ENCODE peak calls at places on chromosomes 16 and 17, in four cellular contexts. V, G, I and M are unnamed samples.

GRCh38 chr17:956905-957304 is 22.7 kb downstream of the NXN start:
- DNase-seq in V (no peak), G (no peak), I (no peak), M (no peak)

GRCh38 chr16:16083421-16084156 is 134.2 kb downstream of the ABCC1 start:
- DNase-seq in V (no peak), G (no peak), I (no peak), M (peak; percentile 40)

GRCh38 chr16:81279375-81279774 is 35.4 kb upstream of the GAN start:
- DNase-seq in V (no peak), G (no peak), I (no peak), M (no peak)

GRCh38 chr16:56865394-56866062 is 521 bp downstream of the SLC12A3 start:
- DNase-seq in V (no peak), G (no peak), I (no peak), M (no peak)

GRCh38 chr17:144936-145670 is 7.7 kb downstream of the SCGB1C2 start:
- DNase-seq in V (peak; percentile 40), G (no peak), I (no peak), M (no peak)

GRCh38 chr17:81867123-81867951 is 3.8 kb downstream of the ARHGDIA start:
- DNase-seq in V (no peak), G (no peak), I (peak; percentile 30), M (peak; percentile 38)

GRCh38 chr16:84874983-84875382 is 55.2 kb downstream of the CRISPLD2 start:
- DNase-seq in V (no peak), G (no peak), I (no peak), M (no peak)

GRCh38 chr17:80114758-80115157 is 13.4 kb downstream of the GAA start:
- DNase-seq in V (peak; percentile 55), G (no peak), I (no peak), M (no peak)

GRCh38 chr17:38598536-38598935 is 7.2 kb downstream of the SRCIN1 start:
- DNase-seq in V (no peak), G (peak; percentile 53), I (peak; percentile 74), M (peak; percentile 88)

GRCh38 chr17:81685108-81685507 is 1.3 kb downstream of the HGS start:
- DNase-seq in V (no peak), G (no peak), I (no peak), M (no peak)

GRCh38 chr17:39926588-39927100 is 757 bp downstream of the ORMDL3 start:
- DNase-seq in V (no peak), G (peak; percentile 56), I (peak; percentile 38), M (peak; percentile 40)

GRCh38 chr17:9200197-9200662 is 178.9 kb downstream of the NTN1 start:
- DNase-seq in V (no peak), G (no peak), I (no peak), M (no peak)

GRCh38 chr17:10713336-10713735 is 15.9 kb downstream of the ADPRM start:
- DNase-seq in V (no peak), G (no peak), I (no peak), M (no peak)

GRCh38 chr16:81401035-81401950 is 43.3 kb upstream of the CMIP start:
- DNase-seq in V (peak; percentile 79), G (no peak), I (peak; percentile 31), M (no peak)

GRCh38 chr16:5032748-5033167 is 977 bp downstream of the NAGPA start:
- DNase-seq in V (no peak), G (no peak), I (peak; percentile 35), M (no peak)

GRCh38 chr17:59335685-59336084 is 4.2 kb downstream of the YPEL2 start:
- DNase-seq in V (no peak), G (no peak), I (no peak), M (no peak)

GRCh38 chr16:81077077-81077940 is at the start of gene C16orf46:
- DNase-seq in V (peak; percentile 99), G (peak; percentile 98), I (peak; percentile 99), M (peak; percentile 85)

GRCh38 chr16:1691276-1691675 is 13.2 kb downstream of the JPT2 start:
- DNase-seq in V (no peak), G (no peak), I (no peak), M (no peak)

GRCh38 chr17:57517216-57517518 is 227.9 kb downstream of the CCDC182 start:
- DNase-seq in V (no peak), G (no peak), I (no peak), M (no peak)

GRCh38 chr17:72943826-72944689 is 148.4 kb downstream of the SLC39A11 start:
- DNase-seq in V (no peak), G (no peak), I (no peak), M (no peak)

GRCh38 chr17:49442051-49442450 is 27.4 kb upstream of the PHB1 start:
- DNase-seq in V (peak; percentile 43), G (no peak), I (no peak), M (no peak)

GRCh38 chr16:7085776-7086175 is 246.9 kb upstream of the RBFOX1 start:
- DNase-seq in V (no peak), G (no peak), I (no peak), M (no peak)

GRCh38 chr16:87490091-87490798 is 2.6 kb downstream of the ZCCHC14 start:
- DNase-seq in V (no peak), G (peak; percentile 10), I (no peak), M (peak; percentile 29)

GRCh38 chr16:87486282-87486681 is 6.5 kb downstream of the ZCCHC14 start:
- DNase-seq in V (no peak), G (no peak), I (no peak), M (no peak)

GRCh38 chr16:87492241-87492635 is 586 bp downstream of the ZCCHC14 start:
- DNase-seq in V (no peak), G (no peak), I (no peak), M (no peak)

GRCh38 chr16:87487361-87487924 is 5.4 kb downstream of the ZCCHC14 start:
- DNase-seq in V (no peak), G (peak; percentile 84), I (peak; percentile 90), M (peak; percentile 75)

DNA sequence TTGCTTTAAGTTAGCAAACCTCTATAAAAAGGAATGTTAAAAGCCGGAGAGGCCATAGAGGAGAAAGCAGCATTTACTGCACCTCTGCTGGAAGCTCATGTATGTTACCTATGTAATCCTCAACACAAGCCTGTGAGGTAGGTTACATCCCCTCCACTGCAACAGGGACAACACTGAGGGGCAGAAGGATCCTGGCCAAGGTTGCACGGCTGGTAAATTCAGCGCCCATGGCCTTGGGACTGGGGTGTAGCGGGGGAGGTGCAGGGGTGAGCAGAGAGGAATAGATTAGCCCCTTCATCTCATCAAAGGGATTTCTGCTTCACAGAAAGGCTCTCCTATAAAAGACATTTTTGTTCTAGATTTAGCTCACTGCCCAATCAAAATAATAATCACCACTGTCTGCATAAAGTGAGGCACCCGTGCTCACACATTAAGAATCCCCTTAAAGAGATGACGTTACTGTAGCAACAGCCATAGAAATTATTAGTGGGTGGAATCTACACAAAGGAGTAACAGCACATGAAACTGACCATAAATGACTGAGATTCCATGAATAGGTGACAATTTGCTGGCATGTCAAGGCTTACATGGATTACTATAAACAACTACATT is 3.3 kb downstream of the ZCCHC14 start:
- DNase-seq in V (no peak), G (no peak), I (no peak), M (peak; percentile 60)
- H3K4me1 ChIP-seq in V (peaks cover 79% of the 10 kb centered on the region), G (peaks cover 67% of the 10 kb centered on the region), I (peaks cover 38% of the 10 kb centered on the region), M (peaks cover 11% of the 10 kb centered on the region)

DNA sequence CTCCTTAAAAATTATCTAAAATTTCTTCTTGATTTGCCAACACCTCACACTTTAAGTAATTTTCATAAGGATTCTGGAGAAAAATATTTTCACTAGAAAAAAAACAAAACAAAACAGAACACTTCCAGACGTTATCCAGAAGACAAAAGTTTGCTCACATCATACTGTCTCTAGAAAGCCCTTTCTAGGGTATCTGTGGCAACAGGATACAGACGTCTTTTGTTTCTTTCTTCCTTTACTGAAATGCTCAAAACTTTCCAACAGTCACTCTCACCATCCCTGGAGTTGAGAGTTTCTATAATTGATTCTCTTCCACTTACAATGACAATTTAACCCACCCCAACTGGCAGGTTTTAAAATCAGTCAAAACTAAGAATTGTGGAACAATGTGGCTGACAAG is 2.6 kb downstream of the ZC3H7A start:
- DNase-seq in V (no peak), G (no peak), I (no peak), M (no peak)
- H3K4me1 ChIP-seq in V (peaks cover 74% of the 10 kb centered on the region), G (peaks cover 76% of the 10 kb centered on the region), I (peaks cover 47% of the 10 kb centered on the region), M (peaks cover 26% of the 10 kb centered on the region)

GRCh38 chr16:75616541-75617010 is 6.5 kb downstream of the ADAT1 start:
- DNase-seq in V (no peak), G (no peak), I (no peak), M (no peak)
- H3K4me1 ChIP-seq in V (peaks cover 6% of the 10 kb centered on the region), G (peaks cover 1% of the 10 kb centered on the region), I (peaks cover 8% of the 10 kb centered on the region), M (peaks cover 5% of the 10 kb centered on the region)

GRCh38 chr16:58123896-58124600 is 5.1 kb downstream of the CFAP20 start:
- DNase-seq in V (no peak), G (no peak), I (no peak), M (no peak)
- H3K4me1 ChIP-seq in V (peaks cover 73% of the 10 kb centered on the region), G (peaks cover 66% of the 10 kb centered on the region), I (peaks cover 55% of the 10 kb centered on the region), M (peaks cover 40% of the 10 kb centered on the region)

GRCh38 chr17:76207670-76208069 is 32.6 kb downstream of the RNF157 start:
- DNase-seq in V (no peak), G (no peak), I (no peak), M (no peak)

GRCh38 chr17:76208120-76208519 is 32.2 kb downstream of the RNF157 start:
- DNase-seq in V (no peak), G (no peak), I (no peak), M (no peak)

GRCh38 chr17:76202516-76202915 is 37.8 kb downstream of the RNF157 start:
- DNase-seq in V (no peak), G (no peak), I (no peak), M (no peak)

GRCh38 chr17:76207268-76207667 is 33.0 kb downstream of the RNF157 start:
- DNase-seq in V (no peak), G (no peak), I (no peak), M (no peak)

DNA sequence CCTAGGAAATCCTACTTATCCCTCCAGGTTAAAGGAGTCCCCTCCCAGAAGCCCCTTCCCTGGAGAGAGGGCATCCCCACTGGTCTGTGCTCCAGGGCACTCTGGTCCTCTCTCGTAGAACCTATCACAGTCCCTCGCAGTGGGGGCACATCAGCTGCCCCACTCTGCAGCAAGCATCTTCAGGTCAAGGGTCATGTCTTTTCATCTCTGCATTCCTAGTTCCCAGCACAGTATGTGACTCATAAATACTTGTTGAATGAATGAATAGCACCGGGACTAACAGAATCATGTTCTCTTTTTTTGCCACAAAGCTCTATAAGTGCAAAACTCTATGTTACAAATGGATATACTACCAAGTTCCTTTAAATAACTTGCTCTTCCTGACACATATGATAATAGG is 36.0 kb downstream of the RNF157 start:
- DNase-seq in V (no peak), G (no peak), I (no peak), M (no peak)
- H3K4me1 ChIP-seq in V (no peaks in the 10 kb centered on the region), G (peaks cover 4% of the 10 kb centered on the region), I (peaks cover 11% of the 10 kb centered on the region), M (no peaks in the 10 kb centered on the region)

GRCh38 chr17:43846963-43847369 is at the start of gene CD300LG:
- DNase-seq in V (no peak), G (no peak), I (peak; percentile 11), M (no peak)
- H3K4me1 ChIP-seq in V (peaks cover 7% of the 10 kb centered on the region), G (no peaks in the 10 kb centered on the region), I (no peaks in the 10 kb centered on the region), M (peaks cover 3% of the 10 kb centered on the region)